ENCODE peak calls at places on chromosome 20, in five cellular contexts. D is tibial nerve, A is A549, S is sigmoid colon, H is HepG2. L is an unnamed sample.

GRCh38 chr20:3374296-3374695 is 33.2 kb downstream of the DNAAF9 start:
- DNase-seq in D (no peak), A (no peak), S (no peak), H (no peak), L (no peak)

GRCh38 chr20:62824476-62825287 is 7.8 kb downstream of the COL9A3 start:
- DNase-seq in D (no peak), A (no peak), S (peak), H (peak), L (peak)

GRCh38 chr20:62080249-62080993 is 14.7 kb upstream of the TAF4 start:
- DNase-seq in D (no peak), A (no peak), S (no peak), H (no peak), L (no peak)

GRCh38 chr20:63129991-63130653 is 85.8 kb downstream of the YTHDF1 start:
- DNase-seq in D (no peak), A (no peak), S (peak), H (no peak), L (peak)

GRCh38 chr20:62136283-62137091 is 6.7 kb downstream of the PSMA7 start:
- DNase-seq in D (peak), A (peak), S (no peak), H (peak), L (peak)

GRCh38 chr20:45758096-45758495 is 33.6 kb downstream of the WFDC3 start:
- DNase-seq in D (no peak), A (no peak), S (no peak), H (no peak), L (no peak)

GRCh38 chr20:62191781-62192559 is 9.1 kb downstream of the MTG2 start:
- DNase-seq in D (no peak), A (no peak), S (no peak), H (no peak), L (no peak)

GRCh38 chr20:63100926-63101699 is 94.3 kb upstream of the BHLHE23 start:
- DNase-seq in D (no peak), A (no peak), S (peak), H (no peak), L (no peak)

GRCh38 chr20:1451092-1451491 is 15.6 kb downstream of the NSFL1C start:
- DNase-seq in D (no peak), A (no peak), S (no peak), H (no peak), L (no peak)

GRCh38 chr20:48186447-48186846 is 401.2 kb upstream of the SULF2 start:
- DNase-seq in D (no peak), A (no peak), S (no peak), H (no peak), L (no peak)

GRCh38 chr20:23161968-23162696 is 76.0 kb upstream of the CD93 start:
- DNase-seq in D (peak), A (no peak), S (peak), H (peak), L (peak)

GRCh38 chr20:50744143-50744792 is 12.9 kb downstream of the PARD6B start:
- DNase-seq in D (peak), A (peak), S (peak), H (peak), L (no peak)
- TF ChIP-seq EP300 in D (peak), A (no peak), S (no peak), H (peak), L (no peak)

GRCh38 chr20:44689809-44690208 is 25.4 kb upstream of the CCN5 start:
- DNase-seq in D (no peak), A (no peak), S (no peak), H (no peak), L (no peak)

GRCh38 chr20:44691424-44692423 is 23.4 kb upstream of the CCN5 start:
- DNase-seq in D (peak), A (no peak), S (peak), H (no peak), L (no peak)

GRCh38 chr20:44690781-44691423 is 24.3 kb upstream of the CCN5 start:
- DNase-seq in D (no peak), A (no peak), S (no peak), H (no peak), L (no peak)

GRCh38 chr20:44686934-44687333 is 28.2 kb upstream of the CCN5 start:
- DNase-seq in D (no peak), A (no peak), S (no peak), H (peak), L (no peak)

DNA sequence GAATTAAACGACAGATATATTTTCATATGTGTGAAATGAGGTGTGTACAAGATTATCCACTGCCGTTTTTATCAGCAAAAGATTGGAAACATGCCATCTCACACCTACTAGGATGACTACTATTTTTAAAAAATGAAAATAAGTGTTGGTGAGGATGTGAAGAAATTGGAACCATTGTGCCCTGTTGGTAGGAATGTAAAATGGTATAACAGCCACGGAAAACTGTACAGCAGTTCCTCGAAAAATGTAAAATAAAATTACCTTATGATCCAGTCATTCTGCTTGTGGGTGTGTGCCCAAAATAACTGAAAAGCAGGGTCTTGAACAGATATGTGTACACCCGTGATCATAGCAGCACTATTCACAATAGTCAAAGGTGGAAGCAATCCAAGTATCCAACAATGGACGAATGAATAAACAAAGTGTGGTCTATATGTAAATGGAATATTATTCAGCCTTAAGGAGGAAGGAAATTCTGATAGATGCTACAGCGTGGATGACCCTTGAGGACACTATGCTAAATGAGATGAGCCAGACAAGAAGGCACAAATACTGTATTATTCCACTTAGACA is 27.0 kb upstream of the CCN5 start:
- DNase-seq in D (no peak), A (no peak), S (no peak), H (no peak), L (no peak)
- TF ChIP-seq CTCF in D (no peak), A (no peak), S (no peak), H (no peak), L (no peak)

GRCh38 chr20:60905919-60906318 is 346.1 kb upstream of the CDH4 start:
- DNase-seq in D (no peak), A (no peak), S (no peak), H (no peak), L (no peak)
- H3K27ac ChIP-seq in D (no peak), A (no peak), S (no peak), H (no peak), L (no peak)

DNA sequence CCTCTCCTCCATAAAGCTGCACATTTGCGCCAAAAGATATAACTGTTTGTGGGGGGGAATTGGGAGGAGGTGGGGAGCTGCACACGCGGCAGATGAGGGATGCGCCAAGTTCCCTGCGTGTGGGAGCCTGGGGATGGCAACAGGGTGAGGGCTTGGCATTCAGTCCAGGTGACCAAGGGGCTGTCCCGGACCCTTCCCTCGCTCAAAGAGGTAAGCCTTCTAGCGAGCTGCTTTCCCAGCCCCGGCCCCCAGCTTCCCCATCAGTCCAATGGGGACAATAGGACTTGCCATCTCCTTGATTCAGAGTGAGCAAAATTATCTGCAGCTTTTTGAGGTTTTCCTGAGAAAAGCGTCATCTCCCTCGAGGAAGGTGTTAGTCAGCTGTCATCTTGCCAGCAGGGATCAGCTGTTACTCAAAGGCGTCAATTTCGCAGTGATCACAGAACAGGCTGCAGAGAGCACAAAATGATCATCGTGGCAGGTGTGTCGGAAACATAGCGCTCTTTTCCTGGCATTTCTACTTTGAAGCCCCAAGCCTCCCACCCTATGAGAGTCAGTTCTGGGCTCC is 21.3 kb downstream of the ZNF831 start:
- DNase-seq in D (no peak), A (no peak), S (no peak), H (no peak), L (no peak)
- TF ChIP-seq EP300 in D (no peak), A (no peak), S (no peak), H (no peak), L (no peak)